ENCODE peak calls at places on chromosomes 16 and 17, in ten cellular contexts. S is stimulated activated CD4-positive, alpha-beta T cell treated with anti-CD3 and anti-CD28 coated beads, Interleukin-1b, Interleukin-23, amount 100 ng/mL, for 1 hour; L is NCI-H460; H is NCI-H446; U is mammary epithelial cell; W is nucleus accumbens; Y is type B pancreatic cell; P is cardiac fibroblast; M is EL; G is esophagus squamous epithelium. F is an unnamed sample.

GRCh38 chr17:82006468-82007227 is 16.0 kb downstream of the CENPX start:
- DNase-seq in S (no peak), L (no peak), H (no peak), U (no peak), W (no peak), Y (no peak), P (peak), M (peak), G (no peak), F (no peak)

GRCh38 chr16:53744449-53744848 is 40.5 kb downstream of the FTO start:
- DNase-seq in S (no peak), L (no peak), H (no peak), U (no peak), W (peak), Y (no peak), P (no peak), M (no peak), G (no peak), F (no peak)

GRCh38 chr17:46262271-46262670 is 32.7 kb upstream of the LRRC37A start:
- DNase-seq in S (no peak), L (no peak), H (no peak), U (no peak), W (no peak), Y (no peak), P (no peak), M (no peak), G (no peak), F (no peak)

GRCh38 chr17:77417575-77417974 is 276.8 kb downstream of the SEC14L1 start:
- DNase-seq in S (no peak), L (no peak), H (no peak), U (no peak), W (no peak), Y (no peak), P (no peak), M (no peak), G (no peak), F (no peak)

GRCh38 chr17:79749156-79749815 is 18.5 kb downstream of the ENPP7 start:
- DNase-seq in S (no peak), L (no peak), H (no peak), U (peak), W (no peak), Y (no peak), P (peak), M (peak), G (no peak), F (no peak)

GRCh38 chr17:4180791-4181190 is 37.8 kb downstream of the CYB5D2 start:
- DNase-seq in S (no peak), L (no peak), H (no peak), U (no peak), W (no peak), Y (no peak), P (no peak), M (no peak), G (no peak), F (no peak)

GRCh38 chr17:13943859-13944258 is 125.4 kb upstream of the COX10 start:
- DNase-seq in S (no peak), L (no peak), H (no peak), U (no peak), W (no peak), Y (no peak), P (no peak), M (no peak), G (no peak), F (no peak)

GRCh38 chr17:46853896-46854444 is 2.6 kb downstream of the WNT9B start:
- DNase-seq in S (no peak), L (no peak), H (no peak), U (peak), W (peak), Y (no peak), P (no peak), M (peak), G (no peak), F (no peak)

GRCh38 chr16:87702325-87702811 is 63.4 kb downstream of the KLHDC4 start:
- DNase-seq in S (peak), L (no peak), H (no peak), U (no peak), W (no peak), Y (no peak), P (peak), M (no peak), G (no peak), F (no peak)

GRCh38 chr16:2498531-2499253 is 15.1 kb upstream of the ATP6V0C start:
- DNase-seq in S (no peak), L (no peak), H (peak), U (no peak), W (no peak), Y (no peak), P (no peak), M (no peak), G (no peak), F (no peak)

GRCh38 chr17:2101448-2102257 is 46.8 kb downstream of the HIC1 start:
- DNase-seq in S (no peak), L (no peak), H (no peak), U (peak), W (no peak), Y (no peak), P (no peak), M (no peak), G (no peak), F (no peak)

GRCh38 chr17:42781639-42782401 is 1.4 kb downstream of the WNK4 start:
- DNase-seq in S (no peak), L (no peak), H (no peak), U (no peak), W (no peak), Y (no peak), P (peak), M (peak), G (no peak), F (no peak)

GRCh38 chr17:15909481-15909991 is 35.4 kb upstream of the ADORA2B start:
- DNase-seq in S (no peak), L (no peak), H (no peak), U (no peak), W (no peak), Y (no peak), P (peak), M (peak), G (no peak), F (no peak)

GRCh38 chr17:64081802-64082799 is 47.8 kb downstream of the ERN1 start:
- DNase-seq in S (no peak), L (peak), H (peak), U (peak), W (no peak), Y (no peak), P (peak), M (peak), G (no peak), F (no peak)

GRCh38 chr17:6498798-6499540 is 54.7 kb downstream of the PIMREG start:
- DNase-seq in S (no peak), L (no peak), H (no peak), U (no peak), W (no peak), Y (peak), P (no peak), M (no peak), G (no peak), F (no peak)

GRCh38 chr17:34756670-34757021 is 177.3 kb downstream of the TMEM132E start:
- DNase-seq in S (no peak), L (no peak), H (no peak), U (no peak), W (no peak), Y (no peak), P (no peak), M (peak), G (no peak), F (no peak)

GRCh38 chr16:78689031-78689430 is 589.6 kb downstream of the WWOX start:
- DNase-seq in S (no peak), L (no peak), H (no peak), U (no peak), W (no peak), Y (no peak), P (peak), M (no peak), G (no peak), F (no peak)

GRCh38 chr16:59907671-59908070 is 1173.6 kb upstream of the GOT2 start:
- DNase-seq in S (no peak), L (no peak), H (no peak), U (no peak), W (no peak), Y (no peak), P (no peak), M (no peak), G (no peak), F (no peak)

GRCh38 chr17:37650419-37651003 is 7.3 kb upstream of the DDX52 start:
- DNase-seq in S (no peak), L (peak), H (no peak), U (peak), W (peak), Y (no peak), P (peak), M (peak), G (no peak), F (no peak)

GRCh38 chr16:31695667-31696066 is 168.0 kb downstream of the AHSP start:
- DNase-seq in S (no peak), L (no peak), H (no peak), U (no peak), W (no peak), Y (no peak), P (no peak), M (no peak), G (no peak), F (no peak)

GRCh38 chr17:30091771-30092170 is 24.8 kb upstream of the NSRP1 start:
- DNase-seq in S (no peak), L (no peak), H (no peak), U (no peak), W (no peak), Y (no peak), P (peak), M (peak), G (no peak), F (no peak)

GRCh38 chr17:82235775-82236141 is 6.9 kb downstream of the SLC16A3 start:
- DNase-seq in S (no peak), L (no peak), H (no peak), U (peak), W (no peak), Y (no peak), P (no peak), M (no peak), G (no peak), F (no peak)

GRCh38 chr17:73068322-73069153 is 23.9 kb downstream of the SLC39A11 start:
- DNase-seq in S (no peak), L (no peak), H (peak), U (peak), W (peak), Y (no peak), P (peak), M (peak), G (no peak), F (no peak)

GRCh38 chr17:35312790-35313711 is 60.4 kb downstream of the SLFN11 start:
- DNase-seq in S (peak), L (peak), H (no peak), U (peak), W (peak), Y (no peak), P (peak), M (peak), G (no peak), F (no peak)

GRCh38 chr17:47295874-47296255 is 27.9 kb upstream of the EFCAB13 start:
- DNase-seq in S (no peak), L (no peak), H (no peak), U (no peak), W (no peak), Y (no peak), P (no peak), M (no peak), G (no peak), F (no peak)

GRCh38 chr16:66880288-66881013 is at the start of gene PDP2:
- DNase-seq in S (peak), L (peak), H (peak), U (peak), W (peak), Y (peak), P (peak), M (peak), G (peak), F (peak)

GRCh38 chr16:48613061-48613957 is 3.3 kb upstream of the N4BP1 start:
- DNase-seq in S (no peak), L (no peak), H (no peak), U (peak), W (no peak), Y (no peak), P (peak), M (peak), G (no peak), F (no peak)

GRCh38 chr17:75769536-75769935 is 4.5 kb upstream of the GALK1 start:
- DNase-seq in S (no peak), L (no peak), H (no peak), U (no peak), W (no peak), Y (no peak), P (no peak), M (no peak), G (no peak), F (no peak)

GRCh38 chr17:30021708-30022317 is 80.4 kb downstream of the EFCAB5 start:
- DNase-seq in S (no peak), L (peak), H (no peak), U (peak), W (no peak), Y (no peak), P (peak), M (peak), G (no peak), F (no peak)

GRCh38 chr17:56762988-56763387 is 70.7 kb downstream of the C17orf67 start:
- DNase-seq in S (no peak), L (no peak), H (no peak), U (no peak), W (no peak), Y (no peak), P (no peak), M (no peak), G (no peak), F (no peak)

GRCh38 chr16:24834459-24835335 is 11.1 kb upstream of the SLC5A11 start:
- DNase-seq in S (no peak), L (peak), H (no peak), U (peak), W (peak), Y (no peak), P (peak), M (peak), G (no peak), F (no peak)

GRCh38 chr17:70484050-70484449 is 314.7 kb downstream of the KCNJ2 start:
- DNase-seq in S (no peak), L (no peak), H (no peak), U (no peak), W (no peak), Y (no peak), P (no peak), M (no peak), G (no peak), F (no peak)

GRCh38 chr17:78991906-78992532 is 12.3 kb upstream of the LGALS3BP start:
- DNase-seq in S (no peak), L (no peak), H (no peak), U (no peak), W (no peak), Y (no peak), P (no peak), M (no peak), G (no peak), F (no peak)

GRCh38 chr17:7476474-7476873 is 3.0 kb downstream of the ZBTB4 start:
- DNase-seq in S (no peak), L (no peak), H (no peak), U (peak), W (no peak), Y (no peak), P (peak), M (peak), G (no peak), F (no peak)

GRCh38 chr17:63395075-63395815 is 50.9 kb downstream of the CYB561 start:
- DNase-seq in S (no peak), L (no peak), H (no peak), U (no peak), W (no peak), Y (no peak), P (peak), M (peak), G (no peak), F (no peak)

GRCh38 chr16:75065149-75065807 is 51.3 kb downstream of the LDHD start:
- DNase-seq in S (no peak), L (peak), H (no peak), U (no peak), W (no peak), Y (no peak), P (no peak), M (no peak), G (no peak), F (no peak)

F was measured in thoracic aorta.